ENCODE peak calls at places on chromosomes 3 and 15, in four cellular contexts. C, U, X and W are unnamed samples.

GRCh38 chr15:98996619-98997018 is 11.0 kb downstream of the PGPEP1L start:
- DNase-seq in U (no peak), C (no peak), X (no peak), W (no peak)

GRCh38 chr3:134430950-134431445 is 54.8 kb downstream of the ANAPC13 start:
- DNase-seq in X (no peak), U (no peak), C (no peak), W (no peak)

GRCh38 chr3:138125548-138126221 is 6.5 kb downstream of the A4GNT start:
- DNase-seq in X (no peak), U (no peak), C (no peak), W (no peak)

GRCh38 chr3:166013073-166013679 is 176.0 kb upstream of the BCHE start:
- DNase-seq in X (no peak), C (no peak), U (peak), W (peak)

GRCh38 chr15:99425666-99426301 is 140.0 kb upstream of the MEF2A start:
- DNase-seq in U (peak), X (no peak), C (no peak), W (no peak)

GRCh38 chr3:150370129-150370602 is 37.9 kb upstream of the TSC22D2 start:
- DNase-seq in X (no peak), C (peak), U (peak), W (peak)

GRCh38 chr15:25862087-25862468 is 1.0 kb downstream of the ATP10A start:
- DNase-seq in X (no peak), C (no peak), U (no peak), W (peak)

GRCh38 chr15:60582370-60583036 is 103.6 kb upstream of the ICE2 start:
- DNase-seq in U (no peak), C (no peak), X (no peak), W (no peak)

GRCh38 chr3:64732570-64732969 is 44.8 kb upstream of the ADAMTS9 start:
- DNase-seq in X (no peak), C (no peak), U (no peak), W (no peak)

GRCh38 chr3:38650248-38650940 is 907 bp upstream of the SCN5A start:
- DNase-seq in X (no peak), C (no peak), U (no peak), W (no peak)

GRCh38 chr3:146892041-146892440 is 286.9 kb upstream of the PLSCR5 start:
- DNase-seq in C (no peak), U (peak), X (no peak), W (peak)

GRCh38 chr3:80192871-80193270 is 425.1 kb upstream of the ROBO1 start:
- DNase-seq in C (no peak), X (no peak), U (no peak), W (no peak)

GRCh38 chr3:83877909-83878308 is 1080.9 kb upstream of the CADM2 start:
- DNase-seq in U (no peak), X (no peak), C (no peak), W (no peak)

GRCh38 chr3:158912188-158912587 is 110.3 kb downstream of the MFSD1 start:
- DNase-seq in C (no peak), U (peak), X (no peak), W (peak)

GRCh38 chr3:28840976-28841376 is 439.9 kb upstream of the RBMS3 start:
- DNase-seq in C (no peak), U (no peak), X (peak), W (no peak)

GRCh38 chr3:126493731-126494130 is 18.0 kb upstream of the ZXDC start:
- DNase-seq in C (no peak), X (no peak), U (no peak), W (no peak)